ENCODE peak calls at places on chromosomes 1 and 21, in ten cellular contexts. K is IMR-90; F is upper lobe of right lung; I is mucosa of descending colon; S is heart left ventricle; H is MM.1S; X is cardiac muscle cell; C is OCI-LY7; Y is PC-3; Z is naive thymus-derived CD4-positive, alpha-beta T cell. D is an unnamed sample. For H3K4me1, the result is how much of the 10 kb centered on the place peaks cover.

GRCh38 chr1:222909586-222909985 is 94.7 kb downstream of the DISP1 start:
- DNase-seq in I (no peak), F (no peak), H (no peak), C (no peak), Z (no peak), Y (no peak), S (peak), X (no peak), K (peak), D (peak)

GRCh38 chr1:244642988-244643387 is 9.9 kb upstream of the DESI2 start:
- DNase-seq in F (no peak), H (no peak), Y (no peak), Z (no peak), X (no peak), C (no peak), I (no peak), S (no peak), K (no peak), D (no peak)

GRCh38 chr1:84090447-84091244 is 53.4 kb upstream of the PRKACB start:
- DNase-seq in K (no peak), S (no peak), I (no peak), Z (peak), X (no peak), H (peak), C (no peak), F (no peak), Y (peak), D (no peak)

GRCh38 chr1:29688477-29689365 is 452.4 kb downstream of the PTPRU start:
- DNase-seq in Z (no peak), C (no peak), Y (peak), F (peak), S (no peak), I (no peak), K (peak), X (no peak), H (no peak), D (no peak)

GRCh38 chr1:32413507-32414185 is 19.4 kb upstream of the BSDC1 start:
- DNase-seq in H (peak), X (peak), K (peak), Y (peak), I (no peak), Z (peak), F (no peak), C (peak), S (peak), D (peak)

GRCh38 chr1:177228721-177229088 is 57.9 kb downstream of the BRINP2 start:
- DNase-seq in K (peak), Z (no peak), C (no peak), H (no peak), Y (peak), F (no peak), X (no peak), S (no peak), I (no peak), D (no peak)

GRCh38 chr1:99606306-99606705 is 39.6 kb upstream of the PALMD start:
- DNase-seq in I (no peak), H (no peak), Z (no peak), F (no peak), X (no peak), C (no peak), Y (no peak), K (peak), S (no peak), D (no peak)

GRCh38 chr1:150165622-150166612 is 16.2 kb downstream of the PLEKHO1 start:
- DNase-seq in X (peak), K (peak), C (peak), I (no peak), Y (peak), S (peak), H (peak), Z (peak), F (no peak), D (no peak)

GRCh38 chr21:25635310-25635709 is 3.7 kb upstream of the JAM2 start:
- DNase-seq in K (no peak), Y (no peak), I (no peak), H (no peak), C (no peak), F (no peak), S (no peak), X (no peak), Z (no peak), D (no peak)

GRCh38 chr1:234629026-234629425 is 19.0 kb upstream of the IRF2BP2 start:
- DNase-seq in Z (no peak), F (no peak), K (no peak), C (no peak), H (no peak), I (no peak), X (no peak), Y (no peak), S (no peak), D (no peak)

GRCh38 chr1:92484472-92485373 is 2.0 kb downstream of the GFI1 start:
- DNase-seq in K (no peak), C (peak), Z (peak), H (peak), Y (peak), S (no peak), I (peak), F (peak), X (peak), D (peak)

GRCh38 chr1:29156543-29157268 is 25.0 kb downstream of the SRSF4 start:
- DNase-seq in C (no peak), K (peak), X (peak), S (no peak), F (no peak), Y (no peak), Z (no peak), H (no peak), I (no peak), D (no peak)

GRCh38 chr1:29124366-29125236 is 898 bp upstream of the TMEM200B start:
- DNase-seq in I (peak), F (peak), Y (peak), K (peak), X (peak), Z (peak), S (peak), H (peak), C (peak), D (peak)

GRCh38 chr1:26788515-26788785 is 700 bp downstream of the PIGV start:
- DNase-seq in X (no peak), K (no peak), H (no peak), Y (no peak), I (no peak), F (no peak), Z (no peak), S (no peak), C (no peak), D (no peak)

GRCh38 chr1:26786437-26787380 is 1.0 kb upstream of the PIGV start:
- DNase-seq in K (peak), X (peak), I (peak), Z (no peak), Y (peak), C (peak), F (peak), S (peak), H (peak), D (no peak)

GRCh38 chr1:26787381-26787705 is 407 bp upstream of the PIGV start:
- DNase-seq in I (no peak), Y (no peak), F (no peak), Z (peak), H (peak), K (peak), S (no peak), C (no peak), X (no peak), D (no peak)

GRCh38 chr1:26788836-26789611 is 1.3 kb downstream of the PIGV start:
- DNase-seq in H (peak), Y (peak), C (peak), X (peak), F (peak), K (peak), I (peak), S (peak), Z (peak), D (peak)

GRCh38 chr1:26787706-26788514 is at the start of gene PIGV:
- DNase-seq in K (peak), H (peak), I (peak), C (peak), Z (peak), S (peak), X (peak), Y (peak), F (peak), D (peak)
- H3K4me1 ChIP-seq in K (under half), H (under half), I (under half), C (half or more), Z (under half), S (half or more), X (under half), Y (under half), F (under half), D (under half)

GRCh38 chr1:205259998-205260397 is 32.3 kb downstream of the TMCC2 start:
- DNase-seq in C (no peak), X (no peak), Z (no peak), H (no peak), F (no peak), S (no peak), I (no peak), K (no peak), Y (no peak), D (no peak)
- H3K4me1 ChIP-seq in C (under half), X (under half), Z (under half), H (under half), F (under half), S (under half), I (under half), K (under half), Y (under half), D (under half)

GRCh38 chr1:8599813-8600212 is 217.6 kb downstream of the RERE start:
- DNase-seq in K (no peak), Z (no peak), C (no peak), I (no peak), X (no peak), H (no peak), F (no peak), Y (no peak), S (no peak), D (no peak)
- H3K4me1 ChIP-seq in K (under half), Z (under half), C (under half), I (under half), X (half or more), H (under half), F (under half), Y (under half), S (under half), D (under half)

DNA sequence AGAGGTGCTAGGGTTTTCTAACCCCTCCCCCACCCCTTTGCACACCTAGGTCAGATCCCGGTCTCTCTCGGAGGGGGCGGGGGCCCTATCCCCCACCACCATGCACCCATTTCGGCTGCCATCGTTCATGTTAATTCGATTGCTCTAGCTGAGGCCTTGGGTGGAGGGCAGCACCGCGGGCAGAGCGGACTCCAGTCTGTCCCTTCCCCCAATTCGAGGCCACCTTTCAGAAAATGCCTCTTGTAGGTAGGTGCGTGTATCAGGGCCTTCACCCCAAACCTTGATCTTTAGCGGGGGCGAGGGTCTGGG is 6.8 kb downstream of the EFNA4 start:
- DNase-seq in F (no peak), K (no peak), S (no peak), C (no peak), X (no peak), H (no peak), Y (no peak), Z (no peak), I (peak), D (no peak)
- H3K4me1 ChIP-seq in F (under half), K (under half), S (under half), C (half or more), X (under half), H (under half), Y (under half), Z (under half), I (under half), D (under half)

DNA sequence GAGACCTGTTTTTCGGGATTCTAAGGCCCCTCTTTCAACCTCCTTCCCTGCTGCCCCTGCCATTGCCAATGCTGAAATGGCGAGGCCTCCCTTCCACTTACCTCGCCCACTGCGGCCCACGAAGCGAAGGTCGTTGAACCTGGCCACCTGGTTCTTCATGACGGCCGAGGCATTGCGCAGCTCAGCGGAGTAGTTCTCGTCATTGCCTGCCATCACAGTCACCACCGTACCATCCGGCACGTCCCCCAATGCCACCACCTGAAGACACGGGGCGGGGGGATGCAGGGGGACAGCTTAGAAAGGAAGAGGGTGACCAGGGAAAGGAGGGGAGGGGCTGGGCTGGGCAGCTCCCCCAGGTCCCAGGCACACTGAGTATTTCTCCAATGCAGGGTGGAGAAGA is 2.6 kb downstream of the RUNX3 start:
- DNase-seq in H (no peak), Y (no peak), I (peak), C (no peak), X (no peak), S (no peak), Z (no peak), K (no peak), F (no peak), D (no peak)
- H3K4me1 ChIP-seq in H (under half), Y (under half), I (under half), C (half or more), X (under half), S (under half), Z (half or more), K (under half), F (under half), D (under half)

DNA sequence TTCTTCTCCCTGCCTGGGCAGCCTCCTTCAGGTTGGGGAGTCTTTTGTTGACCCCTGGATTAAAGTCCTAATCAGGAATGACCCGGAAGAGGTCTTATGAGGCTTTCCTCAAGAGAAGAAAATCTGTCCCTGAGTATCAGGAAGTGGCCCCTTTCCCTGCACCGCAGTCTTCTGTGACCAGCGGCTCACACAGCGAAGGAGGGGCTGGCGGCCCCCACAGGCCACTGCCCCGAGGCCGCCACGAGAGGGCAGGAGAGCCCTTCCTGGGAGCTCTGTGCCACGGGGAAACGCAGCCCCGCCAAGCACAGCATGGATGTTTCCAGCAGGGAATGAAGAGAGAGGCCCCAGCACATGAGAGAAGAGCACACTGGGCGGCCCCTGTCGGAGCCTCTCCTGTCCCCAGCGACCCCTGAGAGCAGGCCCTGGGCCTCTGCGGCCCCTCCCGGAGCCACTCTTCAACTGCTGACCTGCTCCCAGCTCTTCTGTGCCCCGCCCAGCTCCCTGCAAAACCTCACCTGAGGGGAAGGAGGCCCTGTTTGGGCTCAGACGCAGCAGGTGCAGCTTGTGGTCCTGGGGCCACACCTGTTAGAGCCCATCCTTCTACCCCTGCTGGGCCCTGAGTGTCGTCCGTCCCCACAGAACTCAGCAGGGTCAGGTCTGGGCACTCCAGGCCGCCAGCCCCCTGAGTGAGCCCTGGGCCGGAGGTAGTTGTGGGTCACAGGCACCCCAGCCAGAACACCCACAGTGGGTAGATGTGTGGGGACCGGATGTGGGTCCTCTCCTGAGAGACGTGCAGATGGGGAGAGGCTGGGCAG is 4.9 kb upstream of the POFUT2 start:
- DNase-seq in I (peak), Y (peak), Z (peak), F (peak), S (peak), C (peak), X (peak), K (peak), H (peak), D (peak)
- H3K4me1 ChIP-seq in I (under half), Y (half or more), Z (under half), F (under half), S (under half), C (under half), X (under half), K (under half), H (under half), D (under half)

GRCh38 chr1:116382321-116382720 is 9.3 kb downstream of the ATP1A1 start:
- DNase-seq in Y (no peak), Z (no peak), C (no peak), H (peak), S (no peak), F (no peak), K (peak), I (no peak), X (peak), D (no peak)
- H3K4me1 ChIP-seq in Y (under half), Z (under half), C (under half), H (under half), S (half or more), F (half or more), K (under half), I (half or more), X (half or more), D (under half)

GRCh38 chr1:207000641-207001291 is 30.5 kb upstream of the FCAMR start:
- DNase-seq in I (no peak), Z (no peak), K (no peak), Y (no peak), X (no peak), C (no peak), H (no peak), F (no peak), S (no peak), D (no peak)

GRCh38 chr1:207002731-207003146 is 29.8 kb downstream of the C1orf116 start:
- DNase-seq in I (no peak), H (no peak), X (no peak), K (peak), F (peak), Y (peak), C (no peak), S (no peak), Z (no peak), D (no peak)

GRCh38 chr1:207001492-207002245 is 30.9 kb downstream of the C1orf116 start:
- DNase-seq in K (no peak), H (peak), S (no peak), X (no peak), C (no peak), F (no peak), Y (peak), I (no peak), Z (no peak), D (no peak)

GRCh38 chr1:207004931-207005830 is 27.4 kb downstream of the C1orf116 start:
- DNase-seq in C (peak), S (peak), Y (peak), H (peak), X (peak), I (no peak), K (peak), Z (no peak), F (no peak), D (no peak)

GRCh38 chr1:207003216-207003615 is 29.3 kb downstream of the C1orf116 start:
- DNase-seq in K (no peak), S (no peak), H (no peak), Z (no peak), I (no peak), Y (no peak), C (no peak), F (no peak), X (no peak), D (no peak)
- H3K4me1 ChIP-seq in K (under half), S (under half), H (under half), Z (under half), I (under half), Y (half or more), C (under half), F (under half), X (under half), D (under half)

DNA sequence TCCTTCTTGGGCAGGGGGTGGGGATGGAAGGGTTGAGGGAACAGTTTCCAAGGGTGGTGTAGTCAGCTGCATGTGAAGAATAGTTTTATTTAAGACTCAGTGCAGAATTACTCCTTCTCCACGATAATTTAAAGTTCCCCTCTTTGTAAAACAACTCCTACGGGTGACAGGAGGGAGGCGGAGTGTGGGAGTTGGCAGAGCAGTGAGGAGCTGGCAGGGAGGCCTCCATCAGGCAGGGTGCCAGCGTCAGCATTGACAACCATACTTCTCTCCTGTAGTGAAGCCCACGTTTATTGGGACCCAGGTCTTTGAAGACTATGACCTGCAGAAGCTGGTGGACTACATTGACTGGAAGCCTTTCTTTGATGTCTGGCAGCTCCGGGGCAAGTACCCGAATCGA is 93.8 kb downstream of the MTR start:
- DNase-seq in C (no peak), Y (no peak), F (no peak), X (no peak), Z (no peak), S (peak), K (no peak), H (no peak), I (no peak), D (no peak)
- H3K4me1 ChIP-seq in C (under half), Y (under half), F (under half), X (half or more), Z (under half), S (under half), K (under half), H (under half), I (under half), D (under half)

GRCh38 chr21:34793471-34793870 is 124.7 kb downstream of the CLIC6 start:
- DNase-seq in I (no peak), Z (no peak), F (no peak), C (no peak), S (no peak), Y (no peak), H (no peak), K (no peak), X (no peak), D (no peak)
- H3K4me1 ChIP-seq in I (under half), Z (under half), F (under half), C (under half), S (under half), Y (under half), H (under half), K (under half), X (under half), D (under half)

D was measured in aorta.